ENCODE peak calls at places on chromosomes 13 and 19, in ten cellular contexts. B is AG08396; N is amniotic stem cell; I is AG08395; F is activated T-helper 1 cell treated with anti-CD3 and anti-CD28 coated beads, Interleukin-12 subunit alpha, Interleukin-12 subunit beta, Interleukin-2, Interleukin-4 antibody, amounts not matched to agents 30 ng/mL and 10 ng/mL and 1 ng/mL, durations not matched to agents 14 hours and 24 hours and 36 hours; Q is HT1080; M is bronchial epithelial cell; R is mucosa of gallbladder; U is breast epithelium; A is hypothalamus. L is an unnamed sample.

GRCh38 chr19:29815231-29815630 is 3.4 kb downstream of the CCNE1 start:
- DNase-seq in I (no peak), F (no peak), N (no peak), R (no peak), Q (no peak), U (no peak), B (no peak), M (no peak), A (no peak), L (no peak)

GRCh38 chr13:112696001-112696868 is 6.4 kb downstream of the ATP11A start:
- DNase-seq in F (no peak), N (no peak), M (no peak), B (no peak), A (no peak), U (peak; percentile 40), R (no peak), I (no peak), Q (no peak), L (no peak)

GRCh38 chr19:17209126-17210036 is 5.8 kb upstream of the USE1 start:
- DNase-seq in M (peak; percentile 18), B (peak; percentile 69), N (no peak), Q (peak; percentile 59), U (no peak), I (peak; percentile 45), R (no peak), F (peak; percentile 23), A (no peak), L (peak; percentile 33)

GRCh38 chr19:19528721-19529490 is at the start of gene YJEFN3:
- DNase-seq in B (no peak), A (peak; percentile 71), R (peak; percentile 36), F (no peak), I (peak; percentile 78), Q (no peak), N (no peak), U (no peak), M (no peak), L (no peak)

GRCh38 chr19:19460761-19461265 is 54.5 kb downstream of the TSSK6 start:
- DNase-seq in B (peak; percentile 47), U (no peak), Q (no peak), N (no peak), I (peak; percentile 63), F (peak; percentile 50), A (peak; percentile 5), M (no peak), R (peak; percentile 42), L (no peak)

GRCh38 chr13:59144700-59145099 is 1019.0 kb downstream of the DIAPH3 start:
- DNase-seq in Q (no peak), F (no peak), I (no peak), N (no peak), R (no peak), U (no peak), B (no peak), A (no peak), M (no peak), L (peak; percentile 9)

GRCh38 chr19:31271569-31271911 is 77.7 kb downstream of the TSHZ3 start:
- DNase-seq in I (no peak), A (no peak), N (no peak), R (no peak), Q (no peak), F (no peak), B (no peak), M (no peak), U (no peak), L (no peak)

GRCh38 chr13:46615888-46616531 is 63.0 kb downstream of the LRCH1 start:
- DNase-seq in Q (no peak), B (no peak), F (no peak), N (no peak), A (no peak), I (peak; percentile 48), R (no peak), M (no peak), U (no peak), L (no peak)

GRCh38 chr19:54325631-54326030 is 12.7 kb upstream of the LILRA5 start:
- DNase-seq in F (no peak), N (no peak), R (no peak), A (no peak), U (no peak), I (no peak), B (no peak), M (no peak), Q (no peak), L (no peak)

GRCh38 chr19:8336072-8336569 is 6.9 kb downstream of the KANK3 start:
- DNase-seq in B (no peak), M (no peak), Q (no peak), N (no peak), I (no peak), F (no peak), U (no peak), A (no peak), R (no peak), L (no peak)

GRCh38 chr19:3080281-3080680 is 13.9 kb upstream of the GNA11 start:
- DNase-seq in B (no peak), N (no peak), I (no peak), M (no peak), R (peak; percentile 60), Q (no peak), A (no peak), F (no peak), U (no peak), L (no peak)

GRCh38 chr13:85108356-85108755 is 690.9 kb downstream of the SLITRK6 start:
- DNase-seq in M (peak; percentile 88), F (no peak), N (no peak), I (no peak), B (no peak), Q (no peak), A (no peak), R (no peak), U (no peak), L (peak; percentile 51)

GRCh38 chr13:109415057-109415456 is 371.3 kb downstream of the IRS2 start:
- DNase-seq in U (no peak), I (no peak), A (no peak), F (no peak), Q (no peak), B (no peak), M (no peak), N (no peak), R (no peak), L (no peak)

GRCh38 chr13:44273991-44274810 is 99.4 kb upstream of the SERP2 start:
- DNase-seq in U (no peak), M (peak; percentile 64), B (peak; percentile 64), A (no peak), F (peak; percentile 22), Q (peak; percentile 60), N (peak; percentile 34), I (peak; percentile 60), R (no peak), L (peak; percentile 66)

GRCh38 chr19:50556236-50557008 is 11.8 kb downstream of the LRRC4B start:
- DNase-seq in I (peak; percentile 78), B (peak; percentile 91), N (peak; percentile 15), F (peak; percentile 72), Q (peak; percentile 42), U (no peak), M (peak; percentile 3), R (peak; percentile 61), A (peak; percentile 77), L (peak; percentile 52)

GRCh38 chr19:22491746-22492145 is 69.6 kb upstream of the ZNF98 start:
- DNase-seq in N (no peak), I (no peak), R (no peak), M (no peak), B (no peak), A (no peak), U (no peak), F (no peak), Q (no peak), L (no peak)

GRCh38 chr13:100208596-100208995 is 119.7 kb downstream of the PCCA start:
- DNase-seq in M (no peak), N (no peak), Q (peak; percentile 23), F (no peak), B (no peak), I (no peak), U (no peak), A (no peak), R (no peak), L (no peak)

L was measured in MCF 10A.